ENCODE peak calls at places on chromosomes 5 and 9, in five cellular contexts. F is lower lobe of right lung, M is aorta, Y is body of pancreas, Z is head of caudate nucleus. S is an unnamed sample.

GRCh38 chr9:36276840-36277239 is 18.6 kb upstream of the GNE start:
- DNase-seq in F (no peak), M (no peak), Y (peak; percentile 22), Z (no peak), S (peak; percentile 76)

GRCh38 chr5:175162036-175162435 is 281.9 kb downstream of the DRD1 start:
- DNase-seq in F (no peak), M (no peak), Y (no peak), Z (peak; percentile 5), S (no peak)

GRCh38 chr9:118767571-118767970 is 601.7 kb downstream of the BRINP1 start:
- DNase-seq in F (no peak), M (no peak), Y (no peak), Z (no peak), S (no peak)

GRCh38 chr5:119339965-119340364 is 15.9 kb upstream of the TNFAIP8 start:
- DNase-seq in F (no peak), M (no peak), Y (no peak), Z (no peak), S (no peak)

GRCh38 chr5:135584918-135585317 is 6.1 kb upstream of the CXCL14 start:
- DNase-seq in F (no peak), M (no peak), Y (no peak), Z (no peak), S (no peak)

GRCh38 chr5:141478321-141478945 is 2.7 kb downstream of the PCDHGC3 start:
- DNase-seq in F (peak; percentile 87), M (no peak), Y (peak; percentile 93), Z (no peak), S (no peak)

GRCh38 chr5:105961572-105961971 is 1709.2 kb downstream of the EFNA5 start:
- DNase-seq in F (no peak), M (no peak), Y (no peak), Z (no peak), S (no peak)

GRCh38 chr9:75993434-75993833 is 103.0 kb downstream of the PCSK5 start:
- DNase-seq in F (no peak), M (no peak), Y (no peak), Z (no peak), S (peak; percentile 40)

GRCh38 chr5:174065528-174066189 is 20.2 kb downstream of the NSG2 start:
- DNase-seq in F (no peak), M (no peak), Y (peak; percentile 33), Z (no peak), S (no peak)

GRCh38 chr9:108434036-108434435 is 421.8 kb downstream of the ACTL7B start:
- DNase-seq in F (no peak), M (no peak), Y (no peak), Z (no peak), S (no peak)

GRCh38 chr5:123549256-123549904 is 37.4 kb downstream of the CSNK1G3 start:
- DNase-seq in F (no peak), M (no peak), Y (no peak), Z (no peak), S (no peak)

GRCh38 chr9:86948153-86948929 is 1.0 kb upstream of the GAS1 start:
- DNase-seq in F (peak; percentile 75), M (peak; percentile 88), Y (peak; percentile 89), Z (peak; percentile 92), S (peak; percentile 70)

GRCh38 chr5:138000102-138000723 is 32.7 kb downstream of the FAM13B start:
- DNase-seq in F (no peak), M (no peak), Y (no peak), Z (no peak), S (peak; percentile 78)

GRCh38 chr5:132060501-132061161 is at the start of gene IL3:
- DNase-seq in F (no peak), M (peak; percentile 14), Y (peak; percentile 2), Z (no peak), S (no peak)

GRCh38 chr9:69179037-69179436 is 5.0 kb downstream of the TJP2 start:
- DNase-seq in F (no peak), M (no peak), Y (no peak), Z (no peak), S (no peak)

GRCh38 chr5:173735691-173736090 is 119.2 kb upstream of the BOD1 start:
- DNase-seq in F (no peak), M (no peak), Y (no peak), Z (no peak), S (no peak)

GRCh38 chr5:110625376-110625999 is 101.0 kb downstream of the TMEM232 start:
- DNase-seq in F (no peak), M (no peak), Y (no peak), Z (no peak), S (no peak)

S was measured in brain microvascular endothelial cell.